ENCODE peak calls at places on chromosomes 4 and X, in seven cellular contexts. G is fibroblast of the aortic adventitia, E is epithelial cell of esophagus, S is mammary epithelial cell, N is transverse colon, J is IMR-90, F is hepatocyte. C is an unnamed sample.
A peak's percentile ranks its signal among the peaks of the same experiment; 100 is the strongest.

GRCh38 chr4:53717064-53717549 is 125.8 kb upstream of the LNX1 start:
- DNase-seq in E (no peak), G (no peak), F (no peak), S (no peak), J (peak; percentile 73), N (no peak), C (no peak)

GRCh38 chr4:84482564-84483563 is 16.2 kb downstream of the NKX6-1 start:
- DNase-seq in F (no peak), J (no peak), G (no peak), S (peak; percentile 33), N (peak; percentile 64), E (peak; percentile 58), C (peak; percentile 16)

GRCh38 chr4:142405021-142405991 is 440.8 kb downstream of the INPP4B start:
- DNase-seq in S (peak; percentile 96), E (peak; percentile 95), F (peak; percentile 59), J (peak; percentile 68), N (peak; percentile 33), G (peak; percentile 83), C (peak; percentile 79)

GRCh38 chrX:43139645-43140044 is 361.7 kb upstream of the PPP1R2C start:
- DNase-seq in J (no peak), G (no peak), E (no peak), S (no peak), F (no peak), N (no peak), C (no peak)

GRCh38 chrX:38500886-38501285 is 60.5 kb upstream of the TSPAN7 start:
- DNase-seq in E (peak; percentile 1), G (no peak), N (no peak), F (no peak), S (peak; percentile 4), J (no peak), C (no peak)

GRCh38 chr4:92362002-92362401 is 58.2 kb downstream of the GRID2 start:
- DNase-seq in J (no peak), E (no peak), N (no peak), S (no peak), G (no peak), F (no peak), C (no peak)

GRCh38 chr4:38663021-38663800 is 788 bp upstream of the KLF3 start:
- DNase-seq in E (no peak), F (no peak), N (no peak), G (peak; percentile 50), S (no peak), J (no peak), C (peak; percentile 49)

GRCh38 chrX:154761977-154762528 is 611 bp upstream of the DKC1 start:
- DNase-seq in S (no peak), E (no peak), F (no peak), N (peak; percentile 34), J (no peak), G (no peak), C (no peak)

GRCh38 chr4:169005453-169006099 is 4.5 kb downstream of the CBR4 start:
- DNase-seq in E (no peak), J (peak; percentile 35), G (peak; percentile 59), N (no peak), S (no peak), F (peak; percentile 19), C (peak; percentile 47)

GRCh38 chrX:40468033-40468979 is 112.5 kb upstream of the ATP6AP2 start:
- DNase-seq in J (peak; percentile 5), E (peak; percentile 42), N (peak; percentile 59), S (peak; percentile 69), F (peak; percentile 56), G (peak; percentile 47), C (peak; percentile 59)

GRCh38 chrX:143945171-143945570 is 61.3 kb downstream of the UBE2NL start:
- DNase-seq in J (no peak), S (peak; percentile 9), F (no peak), N (no peak), E (peak; percentile 66), G (no peak), C (no peak)

GRCh38 chrX:109312757-109313156 is 169.1 kb downstream of the GUCY2F start:
- DNase-seq in G (no peak), F (no peak), S (no peak), J (no peak), N (no peak), E (peak; percentile 6), C (peak; percentile 5)

GRCh38 chr4:42761804-42762203 is 104.9 kb upstream of the ATP8A1 start:
- DNase-seq in S (no peak), N (no peak), G (no peak), F (no peak), E (no peak), J (no peak), C (no peak)

GRCh38 chr4:82437285-82438005 is 7.1 kb downstream of the ENOPH1 start:
- DNase-seq in G (peak; percentile 49), S (peak; percentile 94), E (peak; percentile 97), J (peak; percentile 44), F (no peak), N (no peak), C (peak; percentile 40)

GRCh38 chr4:98557497-98557896 is 100.9 kb downstream of the TSPAN5 start:
- DNase-seq in S (peak; percentile 8), N (no peak), J (peak; percentile 75), G (peak; percentile 39), F (no peak), E (peak; percentile 75), C (peak; percentile 80)

GRCh38 chr4:177285953-177286352 is 23.7 kb upstream of the NEIL3 start:
- DNase-seq in N (no peak), F (no peak), G (no peak), E (no peak), J (no peak), S (no peak), C (no peak)

GRCh38 chr4:75834772-75835154 is 67.5 kb downstream of the PPEF2 start:
- DNase-seq in F (no peak), S (no peak), J (no peak), N (no peak), E (no peak), G (peak; percentile 21), C (peak; percentile 56)

GRCh38 chr4:98838977-98839618 is 89.8 kb downstream of the EIF4E start:
- DNase-seq in S (peak; percentile 2), N (no peak), J (peak; percentile 15), G (peak; percentile 56), F (peak; percentile 8), E (peak; percentile 34), C (peak; percentile 90)

GRCh38 chr4:140237616-140238352 is 83.8 kb upstream of the MAML3 start:
- DNase-seq in N (peak; percentile 71), J (peak; percentile 93), S (no peak), E (peak; percentile 43), G (peak; percentile 99), F (peak; percentile 72), C (peak; percentile 95)

GRCh38 chr4:186666252-186666651 is 57.4 kb downstream of the FAT1 start:
- DNase-seq in G (no peak), N (no peak), J (peak; percentile 26), F (no peak), E (no peak), S (no peak), C (peak; percentile 18)

GRCh38 chrX:24377911-24378468 is 17.6 kb downstream of the SUPT20HL1 start:
- DNase-seq in J (no peak), G (no peak), F (no peak), N (no peak), S (no peak), E (no peak), C (no peak)

DNA sequence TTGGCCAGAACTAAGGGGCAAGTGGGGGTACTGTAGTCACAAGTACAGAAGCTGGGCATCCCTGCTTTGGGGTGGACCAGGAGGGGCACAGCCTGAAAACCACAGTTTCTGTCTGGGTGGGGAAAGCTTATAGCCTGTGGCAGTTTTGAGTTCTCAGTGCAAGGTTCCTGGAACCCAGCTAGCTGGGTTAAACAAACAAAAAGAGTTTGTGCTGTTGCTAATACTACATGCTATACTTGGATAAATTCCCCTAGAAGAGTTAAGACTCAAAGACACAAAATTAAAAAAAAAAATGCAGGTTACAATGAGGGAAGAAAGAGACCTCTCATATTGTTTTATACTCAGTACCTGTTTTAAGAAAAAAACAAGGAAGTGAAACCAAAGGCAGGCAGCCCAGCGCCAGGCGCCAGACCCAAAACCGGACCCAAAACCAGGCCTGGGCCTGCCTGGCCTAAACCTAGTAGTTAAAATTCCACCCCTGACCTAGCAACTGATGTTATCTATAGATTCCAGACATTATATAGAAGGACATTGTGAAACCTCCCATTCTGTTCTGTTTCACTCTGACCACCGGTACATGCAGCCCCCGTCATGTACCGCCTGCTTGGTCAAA is 50.8 kb downstream of the SLC2A9 start:
- DNase-seq in J (no peak), G (no peak), E (no peak), N (peak; percentile 39), S (no peak), F (no peak), C (no peak)
- TF ChIP-seq CTCF in J (no peak), G (no peak), E (no peak), N (no peak), S (no peak), F (no peak), C (no peak)

GRCh38 chrX:19514791-19515614 is at the start of gene MAP3K15:
- DNase-seq in E (peak; percentile 5), S (no peak), F (peak; percentile 39), G (no peak), N (peak; percentile 14), J (no peak), C (no peak)

GRCh38 chrX:19517965-19518364 is 2.7 kb upstream of the MAP3K15 start:
- DNase-seq in N (no peak), S (no peak), F (no peak), J (no peak), E (no peak), G (no peak), C (no peak)

GRCh38 chrX:19512961-19513360 is 2.3 kb downstream of the MAP3K15 start:
- DNase-seq in F (no peak), E (no peak), S (no peak), J (no peak), G (no peak), N (no peak), C (no peak)

GRCh38 chrX:19513383-19513782 is 1.9 kb downstream of the MAP3K15 start:
- DNase-seq in G (no peak), S (no peak), F (no peak), E (peak; percentile 16), N (no peak), J (peak; percentile 4), C (no peak)

GRCh38 chrX:19515615-19516105 is 352 bp upstream of the MAP3K15 start:
- DNase-seq in J (no peak), G (no peak), S (no peak), N (no peak), E (no peak), F (no peak), C (no peak)
- H3K4me3 ChIP-seq in J (no peak overlapping the region), G (no peak overlapping the region), S (no peak overlapping the region), N (peak overlapping the region; percentile 29), E (no peak overlapping the region), F (no peak overlapping the region), C (no peak overlapping the region)

GRCh38 chr4:167274346-167274745 is 40.1 kb upstream of the SPOCK3 start:
- DNase-seq in N (no peak), E (no peak), S (no peak), G (peak; percentile 41), F (no peak), J (no peak), C (no peak)
- TF ChIP-seq CTCF in N (no peak), E (no peak), S (no peak), G (no peak), F (no peak), J (no peak), C (no peak)

GRCh38 chr4:107876096-107876495 is 51.4 kb downstream of the SGMS2 start:
- DNase-seq in E (no peak), G (no peak), N (no peak), F (no peak), J (no peak), S (no peak), C (no peak)

GRCh38 chr4:107870236-107870635 is 45.5 kb downstream of the SGMS2 start:
- DNase-seq in N (no peak), F (no peak), S (no peak), E (no peak), J (no peak), G (no peak), C (no peak)

GRCh38 chr4:107866726-107867125 is 42.0 kb downstream of the SGMS2 start:
- DNase-seq in F (no peak), S (peak; percentile 35), G (peak; percentile 45), E (peak; percentile 33), N (no peak), J (no peak), C (no peak)

GRCh38 chr4:107870916-107871786 is 46.4 kb downstream of the SGMS2 start:
- DNase-seq in J (no peak), N (no peak), F (no peak), G (peak; percentile 66), E (no peak), S (no peak), C (peak; percentile 37)
- H3K4me3 ChIP-seq in J (no peak overlapping the region), N (no peak overlapping the region), F (no peak overlapping the region), G (peak overlapping the region; percentile 29), E (no peak overlapping the region), S (no peak overlapping the region), C (peak overlapping the region; percentile 30)

C was measured in fibroblast of pulmonary artery.